ENCODE peak calls at places on chromosomes 11 and 22, in seven cellular contexts. X, Z, O, T, V, C and M are unnamed samples.

GRCh38 chr22:47189056-47189916 is 426.8 kb downstream of the TBC1D22A start:
- DNase-seq in X (no peak), V (no peak), O (no peak), T (no peak), Z (no peak), C (no peak), M (no peak)

GRCh38 chr22:22479999-22480532 is 28.5 kb downstream of the ZNF280B start:
- DNase-seq in C (no peak), X (no peak), V (no peak), Z (peak), O (no peak), T (no peak), M (no peak)

GRCh38 chr22:22744412-22745224 is 100.2 kb downstream of the GGTLC2 start:
- DNase-seq in T (no peak), C (no peak), V (no peak), O (no peak), X (no peak), Z (no peak), M (no peak)

GRCh38 chr11:14248577-14248976 is 110.4 kb downstream of the RRAS2 start:
- DNase-seq in T (no peak), V (no peak), X (no peak), Z (no peak), O (peak), C (peak), M (no peak)

GRCh38 chr11:75147191-75147874 is 3.6 kb upstream of the SLCO2B1 start:
- DNase-seq in X (no peak), T (no peak), V (no peak), O (no peak), Z (no peak), C (no peak), M (no peak)

GRCh38 chr11:116732740-116733385 is 39.9 kb downstream of the BUD13 start:
- DNase-seq in Z (peak), V (peak), X (peak), C (peak), T (peak), O (peak), M (peak)

GRCh38 chr11:88523362-88524028 is 186.0 kb upstream of the CTSC start:
- DNase-seq in T (no peak), V (no peak), X (no peak), O (no peak), C (no peak), Z (no peak), M (peak)

GRCh38 chr22:26406118-26406517 is 22.9 kb upstream of the ASPHD2 start:
- DNase-seq in X (no peak), O (no peak), C (no peak), Z (no peak), V (no peak), T (no peak), M (peak)

GRCh38 chr11:86807356-86807755 is 7.0 kb downstream of the PRSS23 start:
- DNase-seq in V (no peak), C (no peak), X (no peak), T (no peak), O (no peak), Z (no peak), M (no peak)

GRCh38 chr11:69374110-69374981 is 80.4 kb downstream of the MYEOV start:
- DNase-seq in X (no peak), C (no peak), Z (no peak), V (no peak), O (no peak), T (no peak), M (no peak)

GRCh38 chr11:67583319-67584204 is at the start of gene GSTP1:
- DNase-seq in Z (peak), X (peak), V (peak), T (peak), C (peak), O (peak), M (peak)

GRCh38 chr22:50577987-50578775 is at the start of gene CPT1B:
- DNase-seq in T (no peak), O (no peak), C (no peak), X (no peak), Z (no peak), V (no peak), M (no peak)

GRCh38 chr22:24768537-24769374 is 5.8 kb downstream of the PIWIL3 start:
- DNase-seq in O (peak), X (peak), V (peak), Z (no peak), C (no peak), T (no peak), M (peak)

GRCh38 chr22:39559456-39560105 is 11.0 kb upstream of the CACNA1I start:
- DNase-seq in T (no peak), O (no peak), C (no peak), Z (no peak), V (no peak), X (no peak), M (peak)

GRCh38 chr11:114348200-114349191 is 51.8 kb downstream of the C11orf71 start:
- DNase-seq in Z (peak), O (peak), C (no peak), X (peak), T (peak), V (peak), M (peak)

GRCh38 chr11:18080451-18080850 is 25.4 kb downstream of the SAAL1 start:
- DNase-seq in Z (no peak), X (no peak), C (no peak), V (no peak), T (no peak), O (no peak), M (no peak)

GRCh38 chr11:115944596-115944995 is 440.4 kb upstream of the CADM1 start:
- DNase-seq in Z (no peak), C (no peak), T (no peak), O (no peak), X (no peak), V (no peak), M (no peak)

GRCh38 chr11:111447931-111448330 is 64.3 kb downstream of the BTG4 start:
- DNase-seq in X (no peak), O (peak), C (no peak), Z (no peak), V (no peak), T (no peak), M (no peak)

GRCh38 chr11:72589802-72590761 is 84.1 kb downstream of the PDE2A start:
- DNase-seq in C (no peak), T (peak), Z (no peak), X (peak), O (no peak), V (no peak), M (peak)

GRCh38 chr11:111939836-111940604 is 2.9 kb downstream of the DIXDC1 start:
- DNase-seq in X (no peak), V (no peak), O (no peak), Z (peak), C (no peak), T (no peak), M (peak)

GRCh38 chr11:34475656-34476055 is 36.9 kb downstream of the CAT start:
- DNase-seq in Z (no peak), X (no peak), V (no peak), T (no peak), C (no peak), O (no peak), M (no peak)

GRCh38 chr11:61315260-61315659 is 17.6 kb downstream of the DDB1 start:
- DNase-seq in X (no peak), V (no peak), O (no peak), T (no peak), C (no peak), Z (no peak), M (no peak)

GRCh38 chr11:13098067-13098466 is 89.0 kb downstream of the RASSF10 start:
- DNase-seq in T (no peak), C (peak), O (peak), V (no peak), Z (no peak), X (no peak), M (no peak)

GRCh38 chr11:108117746-108118371 is 3.5 kb upstream of the ACAT1 start:
- DNase-seq in T (peak), V (peak), O (peak), X (no peak), Z (peak), C (no peak), M (peak)